ENCODE peak calls at places on chromosomes 7 and 10, in eight cellular contexts. One of them, this sample, is unnamed.

GRCh38 chr10:375885-376505 is 240.7 kb downstream of the ZMYND11 start:
- DNase-seq in fibroblast of mammary gland: no peak
- DNase-seq in activated T-helper 9 cell treated with anti-CD3 and anti-CD28 coated beads, Interleukin-2, amount 50 U/mL, for 16 hours: no peak
- DNase-seq in NCI-H1092: no peak
- DNase-seq in SW480: no peak
- DNase-seq in osteocyte: no peak
- DNase-seq in lower lobe of right lung: no peak
- DNase-seq in A549: no peak
- DNase-seq in this sample: no peak

GRCh38 chr7:21256310-21256877 is 171.5 kb upstream of the SP4 start:
- DNase-seq in activated T-helper 9 cell treated with anti-CD3 and anti-CD28 coated beads, Interleukin-2, amount 50 U/mL, for 16 hours: no peak
- DNase-seq in fibroblast of mammary gland: peak
- DNase-seq in osteocyte: no peak
- DNase-seq in lower lobe of right lung: no peak
- DNase-seq in SW480: peak
- DNase-seq in A549: peak
- DNase-seq in NCI-H1092: peak
- DNase-seq in this sample: no peak

GRCh38 chr10:5944389-5945202 is 32.7 kb downstream of the IL15RA start:
- DNase-seq in SW480: peak
- DNase-seq in osteocyte: no peak
- DNase-seq in A549: peak
- DNase-seq in lower lobe of right lung: peak
- DNase-seq in NCI-H1092: no peak
- DNase-seq in activated T-helper 9 cell treated with anti-CD3 and anti-CD28 coated beads, Interleukin-2, amount 50 U/mL, for 16 hours: no peak
- DNase-seq in fibroblast of mammary gland: peak
- DNase-seq in this sample: no peak

GRCh38 chr7:70654979-70655378 is 477.0 kb upstream of the GALNT17 start:
- DNase-seq in osteocyte: no peak
- DNase-seq in activated T-helper 9 cell treated with anti-CD3 and anti-CD28 coated beads, Interleukin-2, amount 50 U/mL, for 16 hours: no peak
- DNase-seq in NCI-H1092: no peak
- DNase-seq in lower lobe of right lung: no peak
- DNase-seq in A549: no peak
- DNase-seq in SW480: no peak
- DNase-seq in fibroblast of mammary gland: no peak
- DNase-seq in this sample: no peak

GRCh38 chr10:132508497-132509443 is 28.8 kb upstream of the INPP5A start:
- DNase-seq in osteocyte: no peak
- DNase-seq in NCI-H1092: no peak
- DNase-seq in lower lobe of right lung: peak
- DNase-seq in activated T-helper 9 cell treated with anti-CD3 and anti-CD28 coated beads, Interleukin-2, amount 50 U/mL, for 16 hours: no peak
- DNase-seq in fibroblast of mammary gland: no peak
- DNase-seq in A549: no peak
- DNase-seq in SW480: no peak
- DNase-seq in this sample: no peak

GRCh38 chr10:48684792-48685651 is at the start of gene WDFY4:
- DNase-seq in A549: no peak
- DNase-seq in fibroblast of mammary gland: no peak
- DNase-seq in NCI-H1092: no peak
- DNase-seq in activated T-helper 9 cell treated with anti-CD3 and anti-CD28 coated beads, Interleukin-2, amount 50 U/mL, for 16 hours: no peak
- DNase-seq in osteocyte: peak
- DNase-seq in SW480: no peak
- DNase-seq in lower lobe of right lung: peak
- DNase-seq in this sample: no peak

GRCh38 chr7:103073989-103074518 is 542 bp downstream of the FBXL13 start:
- DNase-seq in A549: no peak
- DNase-seq in fibroblast of mammary gland: no peak
- DNase-seq in activated T-helper 9 cell treated with anti-CD3 and anti-CD28 coated beads, Interleukin-2, amount 50 U/mL, for 16 hours: no peak
- DNase-seq in NCI-H1092: no peak
- DNase-seq in SW480: peak
- DNase-seq in lower lobe of right lung: no peak
- DNase-seq in osteocyte: no peak
- DNase-seq in this sample: no peak

GRCh38 chr7:2969398-2970306 is 74.0 kb downstream of the CARD11 start:
- DNase-seq in NCI-H1092: no peak
- DNase-seq in lower lobe of right lung: no peak
- DNase-seq in fibroblast of mammary gland: no peak
- DNase-seq in A549: no peak
- DNase-seq in SW480: no peak
- DNase-seq in osteocyte: peak
- DNase-seq in activated T-helper 9 cell treated with anti-CD3 and anti-CD28 coated beads, Interleukin-2, amount 50 U/mL, for 16 hours: no peak
- DNase-seq in this sample: no peak

GRCh38 chr10:69056129-69056528 is 31.8 kb upstream of the SRGN start:
- DNase-seq in lower lobe of right lung: peak
- DNase-seq in activated T-helper 9 cell treated with anti-CD3 and anti-CD28 coated beads, Interleukin-2, amount 50 U/mL, for 16 hours: no peak
- DNase-seq in A549: no peak
- DNase-seq in osteocyte: no peak
- DNase-seq in NCI-H1092: no peak
- DNase-seq in SW480: no peak
- DNase-seq in fibroblast of mammary gland: peak
- DNase-seq in this sample: no peak

GRCh38 chr10:23344251-23344841 is at the start of gene C10orf67:
- DNase-seq in SW480: peak
- DNase-seq in NCI-H1092: no peak
- DNase-seq in lower lobe of right lung: peak
- DNase-seq in activated T-helper 9 cell treated with anti-CD3 and anti-CD28 coated beads, Interleukin-2, amount 50 U/mL, for 16 hours: no peak
- DNase-seq in osteocyte: no peak
- DNase-seq in A549: peak
- DNase-seq in fibroblast of mammary gland: peak
- DNase-seq in this sample: no peak

GRCh38 chr7:83475403-83475802 is 173.5 kb downstream of the SEMA3E start:
- DNase-seq in A549: no peak
- DNase-seq in lower lobe of right lung: no peak
- DNase-seq in NCI-H1092: no peak
- DNase-seq in activated T-helper 9 cell treated with anti-CD3 and anti-CD28 coated beads, Interleukin-2, amount 50 U/mL, for 16 hours: no peak
- DNase-seq in SW480: no peak
- DNase-seq in fibroblast of mammary gland: peak
- DNase-seq in osteocyte: no peak
- DNase-seq in this sample: no peak

This sample was measured in T-helper 17 cell.